ENCODE peak calls at places on chromosome 3, in five cellular contexts. I is lung; A is endothelial cell of umbilical vein; Y is esophagus squamous epithelium; J is CD4-positive, alpha-beta T cell. K is an unnamed sample.

GRCh38 chr3:39207361-39208192 is 15.2 kb upstream of the XIRP1 start:
- DNase-seq in Y (no peak), A (peak; percentile 5), I (no peak), J (no peak), K (no peak)

GRCh38 chr3:65018801-65019200 is 331.0 kb upstream of the ADAMTS9 start:
- DNase-seq in Y (no peak), J (no peak), I (no peak), A (no peak), K (no peak)

GRCh38 chr3:197261164-197261509 is 37.3 kb downstream of the DLG1 start:
- DNase-seq in Y (no peak), I (no peak), J (no peak), A (no peak), K (no peak)

GRCh38 chr3:115822572-115822971 is 199.3 kb downstream of the GAP43 start:
- DNase-seq in I (no peak), Y (no peak), A (no peak), J (no peak), K (no peak)

GRCh38 chr3:196406806-196407470 is 25.3 kb downstream of the UBXN7 start:
- DNase-seq in I (no peak), J (no peak), A (no peak), Y (no peak), K (no peak)

GRCh38 chr3:169618894-169619792 is 44.4 kb downstream of the MECOM start:
- DNase-seq in Y (no peak), J (no peak), I (no peak), A (no peak), K (peak; percentile 48)

GRCh38 chr3:41304603-41305002 is 105.3 kb downstream of the CTNNB1 start:
- DNase-seq in Y (no peak), I (no peak), J (no peak), A (peak; percentile 61), K (no peak)

GRCh38 chr3:137695351-137695750 is 68.8 kb upstream of the SOX14 start:
- DNase-seq in J (no peak), A (no peak), Y (no peak), I (no peak), K (no peak)

GRCh38 chr3:184543256-184543655 is 18.3 kb upstream of the EPHB3 start:
- DNase-seq in A (no peak), I (peak; percentile 25), J (no peak), Y (no peak), K (peak; percentile 43)

GRCh38 chr3:113532698-113533533 is 561 bp downstream of the SIDT1 start:
- DNase-seq in J (peak; percentile 44), Y (no peak), I (no peak), A (peak; percentile 23), K (peak; percentile 76)
- H3K27ac ChIP-seq in J (peak overlapping the region; percentile 94), Y (peak overlapping the region; percentile 70), I (no peak overlapping the region), A (no peak overlapping the region), K (no peak overlapping the region)

GRCh38 chr3:176767385-176767784 is 429.9 kb downstream of the TBL1XR1 start:
- DNase-seq in A (no peak), I (no peak), J (no peak), Y (no peak), K (no peak)
- H3K27ac ChIP-seq in A (no peak overlapping the region), I (no peak overlapping the region), J (no peak overlapping the region), Y (no peak overlapping the region), K (no peak overlapping the region)

GRCh38 chr3:45472795-45473194 is 84.4 kb downstream of the LARS2 start:
- DNase-seq in I (no peak), Y (no peak), A (no peak), J (no peak), K (no peak)

GRCh38 chr3:45473841-45474240 is 85.5 kb downstream of the LARS2 start:
- DNase-seq in Y (no peak), J (no peak), I (no peak), A (no peak), K (no peak)

GRCh38 chr3:45464336-45464809 is 76.0 kb downstream of the LARS2 start:
- DNase-seq in I (no peak), J (peak; percentile 9), A (peak; percentile 4), Y (no peak), K (peak; percentile 79)

GRCh38 chr3:45465192-45465591 is 76.8 kb downstream of the LARS2 start:
- DNase-seq in J (no peak), Y (no peak), A (no peak), I (no peak), K (no peak)

DNA sequence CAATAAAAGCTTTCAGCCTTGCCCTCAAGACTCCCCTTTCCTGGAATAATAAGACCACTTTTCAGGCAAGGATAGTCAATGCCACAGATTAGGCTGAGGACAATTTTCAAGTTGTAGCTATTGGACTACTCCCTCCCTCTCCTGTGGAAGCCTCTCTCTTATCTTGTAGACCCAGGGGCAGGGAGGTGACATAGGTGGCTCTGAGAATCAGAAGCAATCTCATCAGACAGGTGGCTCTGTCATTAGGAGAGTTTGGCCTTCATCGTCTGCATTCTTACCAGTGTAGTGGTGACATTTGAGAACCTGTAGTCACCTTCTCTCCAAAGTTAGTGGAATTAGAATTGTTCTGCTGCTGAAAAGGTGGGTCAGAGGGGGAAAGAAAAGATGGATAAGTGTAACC is 80.0 kb downstream of the LARS2 start:
- DNase-seq in J (no peak), I (no peak), A (no peak), Y (no peak), K (no peak)
- H3K27ac ChIP-seq in J (no peak overlapping the region), I (no peak overlapping the region), A (no peak overlapping the region), Y (no peak overlapping the region), K (no peak overlapping the region)

GRCh38 chr3:139532996-139533395 is 6.5 kb downstream of the RBP1 start:
- DNase-seq in Y (no peak), I (no peak), J (no peak), A (peak; percentile 13), K (no peak)
- H3K27ac ChIP-seq in Y (no peak overlapping the region), I (no peak overlapping the region), J (no peak overlapping the region), A (no peak overlapping the region), K (peak overlapping the region; percentile 96)